ENCODE peak calls at places on chromosomes 6 and 20, in five cellular contexts. X, Z, F, J and O are unnamed samples.

GRCh38 chr20:42082611-42083010 is 464.4 kb upstream of the CHD6 start:
- DNase-seq in X (no peak), Z (no peak), F (no peak), J (no peak), O (peak)

GRCh38 chr6:76771076-76771634 is 692.1 kb downstream of the HTR1B start:
- DNase-seq in X (no peak), Z (no peak), F (no peak), J (no peak), O (no peak)

GRCh38 chr6:137851669-137852068 is 15.4 kb upstream of the TNFAIP3 start:
- DNase-seq in X (no peak), Z (no peak), F (no peak), J (no peak), O (no peak)

GRCh38 chr6:53591873-53592272 is 47.0 kb upstream of the GCLC start:
- DNase-seq in X (no peak), Z (no peak), F (no peak), J (no peak), O (no peak)

GRCh38 chr6:144606041-144606440 is 320.9 kb downstream of the UTRN start:
- DNase-seq in X (no peak), Z (no peak), F (no peak), J (no peak), O (no peak)

GRCh38 chr20:47487175-47487917 is 14.3 kb upstream of the NCOA3 start:
- DNase-seq in X (no peak), Z (no peak), F (no peak), J (peak), O (peak)

GRCh38 chr20:598133-598881 is 11.8 kb downstream of the TCF15 start:
- DNase-seq in X (no peak), Z (no peak), F (no peak), J (no peak), O (no peak)

GRCh38 chr6:166075925-166076324 is 91.7 kb downstream of the TBXT start:
- DNase-seq in X (no peak), Z (no peak), F (no peak), J (no peak), O (no peak)

GRCh38 chr6:33053230-33053629 is 20.2 kb downstream of the HLA-DPA1 start:
- DNase-seq in X (no peak), Z (no peak), F (peak), J (no peak), O (no peak)

GRCh38 chr20:54476336-54476928 is 1.0 kb downstream of the DOK5 start:
- DNase-seq in X (no peak), Z (peak), F (no peak), J (no peak), O (no peak)

DNA sequence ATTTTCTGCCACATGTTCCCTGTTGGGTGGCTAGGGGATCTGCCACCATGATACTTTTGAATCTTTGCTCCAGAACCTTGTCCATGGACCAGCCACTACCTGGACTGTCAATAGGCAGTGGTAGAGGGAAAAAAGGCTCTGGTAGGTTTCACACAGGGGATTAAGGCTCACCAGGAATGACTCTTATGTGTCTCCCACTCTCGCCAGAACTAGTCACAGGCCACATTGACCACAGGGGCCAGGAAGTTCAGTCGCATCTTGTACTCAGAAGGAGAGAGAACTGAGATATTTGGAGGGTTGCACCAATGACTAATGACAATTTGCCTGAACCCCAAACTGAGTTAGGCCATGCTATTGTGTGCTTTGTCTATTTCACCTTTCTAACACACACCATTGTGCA is 23.6 kb upstream of the APCDD1L start:
- DNase-seq in X (no peak), Z (no peak), F (no peak), J (no peak), O (no peak)
- TF ChIP-seq CREB1 in X (no peak), Z (no peak), F (no peak), J (no peak), O (no peak)

GRCh38 chr20:48722737-48723191 is 105.0 kb downstream of the PREX1 start:
- DNase-seq in X (no peak), Z (no peak), F (peak), J (no peak), O (no peak)
- TF ChIP-seq SP1 in X (no peak), Z (no peak), F (no peak), J (no peak), O (no peak)

GRCh38 chr20:36384022-36384619 is 78.0 kb downstream of the DLGAP4 start:
- DNase-seq in X (peak), Z (peak), F (peak), J (no peak), O (peak)
- TF ChIP-seq CREB1 in X (peak), Z (peak), F (peak), J (no peak), O (peak)

GRCh38 chr6:116564921-116565872 is 6.1 kb upstream of the RWDD1 start:
- DNase-seq in X (no peak), Z (no peak), F (no peak), J (no peak), O (no peak)
- TF ChIP-seq SP1 in X (no peak), Z (no peak), F (no peak), J (no peak), O (no peak)

DNA sequence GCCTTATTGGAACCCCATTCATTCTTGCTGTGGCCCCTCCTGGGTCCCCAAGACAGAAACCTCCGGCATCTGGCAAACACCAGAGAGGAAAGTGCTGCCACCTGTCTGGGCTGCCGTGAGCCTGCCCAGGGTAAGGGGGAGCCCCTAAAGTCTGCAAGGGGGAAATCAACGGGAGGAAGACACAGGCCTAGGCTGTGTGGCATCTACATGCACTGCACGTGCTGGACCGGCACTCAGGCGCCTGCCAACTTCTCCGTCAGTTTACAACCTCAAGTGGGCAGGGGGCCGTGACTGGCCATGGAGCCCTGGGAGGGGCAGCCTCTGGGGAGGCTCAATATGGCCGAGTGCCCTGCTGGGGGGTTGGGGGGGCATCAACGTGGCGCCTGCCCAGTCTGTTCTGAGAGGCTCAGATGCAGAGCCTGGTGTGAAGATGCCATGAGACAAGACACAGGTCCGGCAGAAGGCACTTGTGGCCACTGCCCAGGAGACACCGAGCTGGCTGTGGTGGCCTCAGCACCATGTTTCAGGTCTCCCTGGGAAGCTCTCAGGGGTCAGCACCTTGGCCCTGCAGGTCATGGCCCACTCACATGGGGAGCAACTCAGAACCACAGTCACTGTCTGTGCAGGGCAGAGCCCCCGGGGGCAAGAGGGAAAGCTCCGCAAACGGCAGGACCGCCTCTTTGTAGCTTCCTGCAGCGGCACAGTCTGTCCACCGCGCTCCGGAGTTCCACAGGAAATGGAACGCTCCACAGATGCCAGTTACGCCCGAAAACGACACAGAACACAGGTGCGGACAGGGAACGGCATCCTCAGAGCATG is 8.4 kb downstream of the UCKL1 start:
- DNase-seq in X (no peak), Z (no peak), F (no peak), J (no peak), O (no peak)
- TF ChIP-seq CREB1 in X (no peak), Z (no peak), F (no peak), J (no peak), O (no peak)

GRCh38 chr6:46378882-46379405 is 112.3 kb downstream of the RCAN2 start:
- DNase-seq in X (no peak), Z (no peak), F (peak), J (no peak), O (no peak)
- TF ChIP-seq SP1 in X (no peak), Z (no peak), F (no peak), J (no peak), O (no peak)